ENCODE peak calls at places on chromosomes 11 and 22, in five cellular contexts. S is cardiac fibroblast, G is K562, K is fibroblast of pulmonary artery, F is germinal center. Q is an unnamed sample.

GRCh38 chr11:68749501-68750196 is 1.7 kb downstream of the TESMIN start:
- DNase-seq in S (peak; percentile 10), G (no peak), K (peak; percentile 20), F (no peak), Q (no peak)

GRCh38 chr11:67453816-67454732 is 1.1 kb upstream of the CABP4 start:
- DNase-seq in S (no peak), G (no peak), K (no peak), F (no peak), Q (no peak)

GRCh38 chr11:48003926-48004325 is 23.6 kb downstream of the PTPRJ start:
- DNase-seq in S (no peak), G (no peak), K (no peak), F (no peak), Q (no peak)

GRCh38 chr11:19080579-19080993 is 20.1 kb upstream of the MRGPRX2 start:
- DNase-seq in S (peak; percentile 75), G (no peak), K (peak; percentile 89), F (no peak), Q (no peak)

GRCh38 chr11:60887531-60887930 is 18.9 kb downstream of the PRPF19 start:
- DNase-seq in S (peak; percentile 77), G (peak; percentile 75), K (peak; percentile 73), F (peak; percentile 50), Q (no peak)

GRCh38 chr11:69745201-69745600 is 29.9 kb downstream of the FGF4 start:
- DNase-seq in S (no peak), G (no peak), K (no peak), F (no peak), Q (no peak)

GRCh38 chr22:31093090-31093850 is 12.2 kb downstream of the SMTN start:
- DNase-seq in S (no peak), G (no peak), K (no peak), F (no peak), Q (peak; percentile 81)

GRCh38 chr22:45999379-45999971 is 22.5 kb upstream of the WNT7B start:
- DNase-seq in S (no peak), G (no peak), K (no peak), F (no peak), Q (no peak)

GRCh38 chr11:69300124-69301032 is 6.4 kb downstream of the MYEOV start:
- DNase-seq in S (peak; percentile 88), G (no peak), K (no peak), F (no peak), Q (no peak)

GRCh38 chr11:81658722-81659121 is 1074.9 kb downstream of the FAM181B start:
- DNase-seq in S (peak; percentile 13), G (no peak), K (peak; percentile 16), F (peak; percentile 15), Q (no peak)

GRCh38 chr11:69088676-69089146 is 40.0 kb downstream of the TPCN2 start:
- DNase-seq in S (peak; percentile 82), G (peak; percentile 92), K (peak; percentile 83), F (peak; percentile 90), Q (peak; percentile 76)

GRCh38 chr11:63745304-63746170 is 23.0 kb downstream of the ZFTA start:
- DNase-seq in S (peak; percentile 24), G (no peak), K (peak; percentile 33), F (no peak), Q (no peak)

GRCh38 chr11:122264121-122264520 is 148.1 kb upstream of the BLID start:
- DNase-seq in S (no peak), G (no peak), K (no peak), F (no peak), Q (no peak)

GRCh38 chr11:1218256-1218787 is 4.5 kb upstream of the MUC5B start:
- DNase-seq in S (no peak), G (no peak), K (no peak), F (no peak), Q (peak; percentile 32)

GRCh38 chr22:49704345-49705215 is 123.1 kb downstream of the BRD1 start:
- DNase-seq in S (no peak), G (peak; percentile 86), K (no peak), F (no peak), Q (peak; percentile 71)

GRCh38 chr22:22374163-22374562 is 129.6 kb downstream of the VPREB1 start:
- DNase-seq in S (no peak), G (no peak), K (no peak), F (no peak), Q (no peak)

GRCh38 chr11:61056981-61057380 is 45.3 kb upstream of the CD5 start:
- DNase-seq in S (no peak), G (no peak), K (no peak), F (no peak), Q (no peak)

GRCh38 chr11:58788355-58789023 is 56.0 kb downstream of the GLYATL2 start:
- DNase-seq in S (peak; percentile 69), G (peak; percentile 65), K (peak; percentile 64), F (peak; percentile 26), Q (no peak)

GRCh38 chr11:72768581-72768980 is 16.4 kb upstream of the ARAP1 start:
- DNase-seq in S (no peak), G (no peak), K (no peak), F (no peak), Q (no peak)

GRCh38 chr11:66317322-66317765 is 500 bp upstream of the CD248 start:
- DNase-seq in S (peak; percentile 66), G (no peak), K (peak; percentile 78), F (peak; percentile 77), Q (no peak)

Q was measured in upper lobe of left lung.